ENCODE peak calls at places on chromosomes 2 and 18, in four cellular contexts. J is upper lobe of right lung, T is GM20000, X is SK-N-SH. H is an unnamed sample.

GRCh38 chr2:70570041-70570661 is 16.5 kb upstream of the TGFA start:
- DNase-seq in J (no peak), T (no peak), X (no peak), H (no peak)

GRCh38 chr2:219182331-219183150 is 4.5 kb downstream of the RETREG2 start:
- DNase-seq in J (no peak), T (no peak), X (no peak), H (no peak)

GRCh38 chr18:22032392-22032961 is 136.9 kb upstream of the GATA6 start:
- DNase-seq in J (no peak), T (no peak), X (no peak), H (no peak)

GRCh38 chr2:207960090-207960489 is 65.2 kb downstream of the PLEKHM3 start:
- DNase-seq in J (no peak), T (no peak), X (no peak), H (no peak)

GRCh38 chr18:45073556-45073955 is 392.9 kb downstream of the SETBP1 start:
- DNase-seq in J (no peak), T (no peak), X (no peak), H (no peak)

GRCh38 chr2:230900336-230900995 is 24.6 kb downstream of the GPR55 start:
- DNase-seq in J (no peak), T (no peak), X (no peak), H (no peak)

GRCh38 chr2:233689031-233689430 is 3.7 kb upstream of the UGT1A6 start:
- DNase-seq in J (no peak), T (no peak), X (no peak), H (no peak)

GRCh38 chr2:228658998-228659397 is 477.5 kb upstream of the SPHKAP start:
- DNase-seq in J (no peak), T (no peak), X (no peak), H (no peak)

GRCh38 chr2:67389286-67389685 is 7.8 kb upstream of the ETAA1 start:
- DNase-seq in J (no peak), T (no peak), X (no peak), H (no peak)

GRCh38 chr18:11955299-11956029 is 25.8 kb upstream of the IMPA2 start:
- DNase-seq in J (peak; percentile 80), T (no peak), X (no peak), H (peak; percentile 81)

GRCh38 chr2:95314964-95315611 is 17.9 kb downstream of the KCNIP3 start:
- DNase-seq in J (no peak), T (peak; percentile 39), X (peak; percentile 85), H (peak; percentile 65)
- TF ChIP-seq CTCF in J (peak; percentile 61), T (no peak), X (peak; percentile 57), H (peak; percentile 78)

DNA sequence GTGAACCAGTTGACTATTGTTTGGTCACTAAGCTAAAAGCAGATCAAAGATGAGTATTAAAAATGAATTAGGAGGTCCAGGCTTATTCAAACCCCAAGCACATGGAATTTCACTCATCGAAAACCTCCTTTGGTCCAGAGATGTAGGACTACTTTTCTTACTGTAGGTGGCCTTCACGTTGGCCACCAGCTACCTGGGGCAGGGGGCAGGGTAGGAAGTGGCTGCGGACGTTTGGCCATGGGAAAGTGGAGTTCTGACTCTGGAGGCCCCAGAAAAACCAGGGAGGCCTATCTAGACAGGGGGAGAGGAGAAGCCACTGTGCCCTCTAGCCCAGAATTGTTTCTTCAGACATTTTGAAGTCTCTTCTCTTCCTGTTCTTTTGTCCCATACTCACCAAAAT is 31.8 kb upstream of the CABLES1 start:
- DNase-seq in J (no peak), T (no peak), X (no peak), H (no peak)
- TF ChIP-seq CTCF in J (no peak), T (no peak), X (no peak), H (no peak)

DNA sequence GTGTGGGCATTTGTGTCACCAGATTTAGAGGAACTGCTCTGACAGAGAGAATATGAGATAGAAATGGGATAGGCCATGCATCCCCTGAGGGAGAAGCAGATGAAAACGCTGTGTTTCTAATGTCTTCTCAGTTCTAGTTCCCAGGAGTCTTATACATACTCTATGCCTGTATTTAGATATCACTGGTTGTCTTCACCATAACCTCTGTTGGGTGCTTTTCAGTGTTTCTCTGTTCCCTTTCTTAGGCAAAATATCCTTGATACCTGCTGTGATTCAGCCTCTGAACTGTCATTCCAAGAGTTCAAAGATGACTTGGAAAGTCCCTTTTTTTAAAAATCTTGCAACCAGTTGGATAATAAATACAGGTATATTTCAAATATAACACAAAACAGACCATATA is 246.8 kb upstream of the SLC39A10 start:
- DNase-seq in J (no peak), T (peak; percentile 6), X (no peak), H (no peak)
- TF ChIP-seq CTCF in J (no peak), T (no peak), X (no peak), H (no peak)

GRCh38 chr2:30503692-30504076 is 56.6 kb downstream of the LCLAT1 start:
- DNase-seq in J (no peak), T (no peak), X (no peak), H (no peak)

GRCh38 chr2:30502310-30502709 is 55.3 kb downstream of the LCLAT1 start:
- DNase-seq in J (no peak), T (no peak), X (no peak), H (no peak)

GRCh38 chr2:30500699-30501098 is 53.7 kb downstream of the LCLAT1 start:
- DNase-seq in J (no peak), T (no peak), X (no peak), H (no peak)

GRCh38 chr2:30505500-30506180 is 58.6 kb downstream of the LCLAT1 start:
- DNase-seq in J (no peak), T (no peak), X (no peak), H (no peak)

DNA sequence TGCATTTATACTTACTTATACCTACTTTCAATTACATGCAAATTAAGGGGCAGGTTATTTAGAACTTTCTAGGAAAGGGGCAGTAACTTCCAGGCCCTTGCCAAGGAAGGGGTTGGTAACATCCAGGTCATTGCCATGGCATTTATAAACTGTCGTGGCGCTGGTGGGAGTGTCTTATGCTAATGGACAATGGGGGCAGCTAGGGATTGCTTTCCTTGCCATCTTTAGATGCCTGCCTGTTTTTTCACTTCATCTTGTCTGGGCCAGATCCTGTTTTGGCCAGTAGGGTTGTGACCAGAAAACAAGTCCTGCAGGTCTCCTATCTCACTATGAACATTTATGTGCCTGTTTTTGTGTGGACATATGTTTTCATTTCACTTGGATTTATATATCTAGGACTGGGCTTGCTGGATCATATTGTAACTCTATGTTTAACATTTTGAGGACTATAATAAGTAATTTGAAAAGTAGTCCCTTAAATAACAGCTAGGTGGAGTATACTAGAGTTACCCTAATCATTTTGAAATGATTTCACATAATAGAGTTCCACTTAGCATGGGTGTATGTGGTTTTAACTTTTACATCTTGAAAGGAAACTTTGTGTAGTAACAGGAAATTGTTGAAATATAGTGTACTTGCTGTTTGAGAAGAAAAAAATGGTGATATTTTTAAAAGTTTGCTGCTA is 56.1 kb downstream of the LCLAT1 start:
- DNase-seq in J (no peak), T (no peak), X (no peak), H (no peak)
- TF ChIP-seq CTCF in J (peak; percentile 30), T (no peak), X (peak; percentile 39), H (peak; percentile 71)

GRCh38 chr2:168443818-168444217 is 12.3 kb upstream of the CERS6 start:
- DNase-seq in J (no peak), T (no peak), X (no peak), H (no peak)
- TF ChIP-seq CTCF in J (no peak), T (no peak), X (no peak), H (no peak)

GRCh38 chr2:166106431-166107015 is 21.3 kb downstream of the SCN1A start:
- DNase-seq in J (no peak), T (no peak), X (peak; percentile 48), H (no peak)
- TF ChIP-seq CTCF in J (no peak), T (no peak), X (peak; percentile 48), H (peak; percentile 67)